ENCODE peak calls at places on chromosome 1, in ten cellular contexts. One of them, this sample, is unnamed.

GRCh38 chr1:48007044-48007443 is 9.9 kb upstream of the TRABD2B start:
- DNase-seq in adrenal gland: no peak
- DNase-seq in esophagus squamous epithelium: no peak
- DNase-seq in transverse colon: no peak
- DNase-seq in coronary artery: no peak
- DNase-seq in upper lobe of right lung: no peak
- DNase-seq in cardiac muscle cell: peak
- DNase-seq in upper lobe of left lung: no peak
- DNase-seq in DND-41: no peak
- DNase-seq in effector memory CD4-positive, alpha-beta T cell: no peak
- DNase-seq in this sample: peak

GRCh38 chr1:185871627-185872150 is 137.5 kb downstream of the HMCN1 start:
- DNase-seq in adrenal gland: no peak
- DNase-seq in esophagus squamous epithelium: no peak
- DNase-seq in transverse colon: no peak
- DNase-seq in coronary artery: no peak
- DNase-seq in upper lobe of right lung: no peak
- DNase-seq in cardiac muscle cell: no peak
- DNase-seq in upper lobe of left lung: no peak
- DNase-seq in DND-41: no peak
- DNase-seq in effector memory CD4-positive, alpha-beta T cell: no peak
- DNase-seq in this sample: no peak

GRCh38 chr1:19893687-19894086 is 11.5 kb downstream of the OTUD3 start:
- DNase-seq in adrenal gland: peak
- DNase-seq in esophagus squamous epithelium: no peak
- DNase-seq in transverse colon: no peak
- DNase-seq in coronary artery: no peak
- DNase-seq in upper lobe of right lung: no peak
- DNase-seq in cardiac muscle cell: no peak
- DNase-seq in upper lobe of left lung: no peak
- DNase-seq in DND-41: no peak
- DNase-seq in effector memory CD4-positive, alpha-beta T cell: no peak
- DNase-seq in this sample: no peak

GRCh38 chr1:23577056-23577985 is 18.0 kb upstream of the ID3 start:
- DNase-seq in adrenal gland: no peak
- DNase-seq in esophagus squamous epithelium: no peak
- DNase-seq in transverse colon: no peak
- DNase-seq in coronary artery: peak
- DNase-seq in upper lobe of right lung: no peak
- DNase-seq in cardiac muscle cell: peak
- DNase-seq in upper lobe of left lung: no peak
- DNase-seq in DND-41: no peak
- DNase-seq in effector memory CD4-positive, alpha-beta T cell: no peak
- DNase-seq in this sample: no peak

GRCh38 chr1:108814343-108815125 is 42.4 kb downstream of the AKNAD1 start:
- DNase-seq in adrenal gland: no peak
- DNase-seq in esophagus squamous epithelium: no peak
- DNase-seq in transverse colon: no peak
- DNase-seq in coronary artery: no peak
- DNase-seq in upper lobe of right lung: no peak
- DNase-seq in cardiac muscle cell: peak
- DNase-seq in upper lobe of left lung: no peak
- DNase-seq in DND-41: no peak
- DNase-seq in effector memory CD4-positive, alpha-beta T cell: no peak
- DNase-seq in this sample: no peak

GRCh38 chr1:27135920-27136551 is 18.9 kb downstream of the SLC9A1 start:
- DNase-seq in adrenal gland: no peak
- DNase-seq in esophagus squamous epithelium: no peak
- DNase-seq in transverse colon: no peak
- DNase-seq in coronary artery: no peak
- DNase-seq in upper lobe of right lung: no peak
- DNase-seq in cardiac muscle cell: no peak
- DNase-seq in upper lobe of left lung: peak
- DNase-seq in DND-41: no peak
- DNase-seq in effector memory CD4-positive, alpha-beta T cell: peak
- DNase-seq in this sample: no peak

GRCh38 chr1:155128755-155129473 is 1.2 kb downstream of the EFNA1 start:
- DNase-seq in adrenal gland: peak
- DNase-seq in esophagus squamous epithelium: no peak
- DNase-seq in transverse colon: peak
- DNase-seq in coronary artery: no peak
- DNase-seq in upper lobe of right lung: peak
- DNase-seq in cardiac muscle cell: peak
- DNase-seq in upper lobe of left lung: peak
- DNase-seq in DND-41: no peak
- DNase-seq in effector memory CD4-positive, alpha-beta T cell: no peak
- DNase-seq in this sample: no peak

GRCh38 chr1:46691997-46692790 is 20.5 kb downstream of the TEX38 start:
- DNase-seq in adrenal gland: peak
- DNase-seq in esophagus squamous epithelium: no peak
- DNase-seq in transverse colon: no peak
- DNase-seq in coronary artery: no peak
- DNase-seq in upper lobe of right lung: no peak
- DNase-seq in cardiac muscle cell: peak
- DNase-seq in upper lobe of left lung: no peak
- DNase-seq in DND-41: no peak
- DNase-seq in effector memory CD4-positive, alpha-beta T cell: no peak
- DNase-seq in this sample: no peak

GRCh38 chr1:212034516-212035122 is 738 bp downstream of the INTS7 start:
- DNase-seq in adrenal gland: no peak
- DNase-seq in esophagus squamous epithelium: no peak
- DNase-seq in transverse colon: no peak
- DNase-seq in coronary artery: peak
- DNase-seq in upper lobe of right lung: no peak
- DNase-seq in cardiac muscle cell: no peak
- DNase-seq in upper lobe of left lung: no peak
- DNase-seq in DND-41: no peak
- DNase-seq in effector memory CD4-positive, alpha-beta T cell: no peak
- DNase-seq in this sample: no peak
- H3K27ac ChIP-seq in adrenal gland: peak
- H3K27ac ChIP-seq in esophagus squamous epithelium: peak
- H3K27ac ChIP-seq in transverse colon: peak
- H3K27ac ChIP-seq in coronary artery: peak
- H3K27ac ChIP-seq in upper lobe of right lung: peak
- H3K27ac ChIP-seq in cardiac muscle cell: peak
- H3K27ac ChIP-seq in upper lobe of left lung: peak
- H3K27ac ChIP-seq in DND-41: peak
- H3K27ac ChIP-seq in effector memory CD4-positive, alpha-beta T cell: peak
- H3K27ac ChIP-seq in this sample: peak

GRCh38 chr1:247362074-247362597 is 30.5 kb upstream of the ZNF496 start:
- DNase-seq in adrenal gland: no peak
- DNase-seq in esophagus squamous epithelium: no peak
- DNase-seq in transverse colon: no peak
- DNase-seq in coronary artery: no peak
- DNase-seq in upper lobe of right lung: no peak
- DNase-seq in cardiac muscle cell: no peak
- DNase-seq in upper lobe of left lung: no peak
- DNase-seq in DND-41: no peak
- DNase-seq in effector memory CD4-positive, alpha-beta T cell: no peak
- DNase-seq in this sample: no peak

GRCh38 chr1:247357781-247358211 is 26.1 kb upstream of the ZNF496 start:
- DNase-seq in adrenal gland: no peak
- DNase-seq in esophagus squamous epithelium: no peak
- DNase-seq in transverse colon: no peak
- DNase-seq in coronary artery: no peak
- DNase-seq in upper lobe of right lung: no peak
- DNase-seq in cardiac muscle cell: peak
- DNase-seq in upper lobe of left lung: peak
- DNase-seq in DND-41: no peak
- DNase-seq in effector memory CD4-positive, alpha-beta T cell: no peak
- DNase-seq in this sample: no peak

GRCh38 chr1:247360116-247360898 is 28.6 kb upstream of the ZNF496 start:
- DNase-seq in adrenal gland: peak
- DNase-seq in esophagus squamous epithelium: no peak
- DNase-seq in transverse colon: no peak
- DNase-seq in coronary artery: no peak
- DNase-seq in upper lobe of right lung: no peak
- DNase-seq in cardiac muscle cell: no peak
- DNase-seq in upper lobe of left lung: peak
- DNase-seq in DND-41: no peak
- DNase-seq in effector memory CD4-positive, alpha-beta T cell: no peak
- DNase-seq in this sample: no peak

GRCh38 chr1:247358920-247359319 is 27.3 kb upstream of the ZNF496 start:
- DNase-seq in adrenal gland: peak
- DNase-seq in esophagus squamous epithelium: no peak
- DNase-seq in transverse colon: peak
- DNase-seq in coronary artery: no peak
- DNase-seq in upper lobe of right lung: no peak
- DNase-seq in cardiac muscle cell: peak
- DNase-seq in upper lobe of left lung: peak
- DNase-seq in DND-41: no peak
- DNase-seq in effector memory CD4-positive, alpha-beta T cell: no peak
- DNase-seq in this sample: no peak

DNA sequence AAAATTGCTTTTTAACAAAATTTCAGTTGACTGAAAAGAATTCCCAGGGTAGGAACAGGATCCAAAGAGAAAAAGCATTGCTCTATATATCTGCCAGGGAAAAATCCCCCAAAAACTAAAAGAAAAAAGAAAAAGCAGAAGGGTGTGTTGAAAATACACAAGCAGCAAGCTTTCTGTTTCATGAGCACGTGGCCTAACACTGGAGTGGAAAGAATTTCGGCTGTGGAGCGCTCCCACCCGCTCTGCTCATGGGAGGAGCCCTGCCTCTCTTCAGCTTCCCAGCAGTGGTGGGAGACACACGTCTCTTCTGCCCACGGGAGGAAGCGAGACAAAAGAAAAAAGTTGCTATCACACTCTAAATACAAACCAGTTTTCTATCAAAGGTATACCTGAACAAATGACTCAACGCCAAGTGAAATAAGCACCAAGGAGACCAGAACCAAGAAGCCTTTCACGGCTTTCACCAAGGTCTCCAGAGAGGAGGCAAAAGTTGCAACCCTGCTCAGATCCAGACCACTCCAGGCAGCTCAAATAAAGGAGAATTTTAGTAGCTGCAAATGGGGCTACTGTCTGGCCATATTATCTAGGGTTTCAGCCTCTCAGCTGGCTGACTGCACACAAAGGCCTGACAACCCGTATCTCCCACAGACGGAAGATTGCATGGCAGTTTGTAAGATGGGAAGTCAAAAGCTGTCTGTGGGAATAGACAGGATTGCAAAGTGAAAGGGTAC is 29.5 kb upstream of the ZNF496 start:
- DNase-seq in adrenal gland: peak
- DNase-seq in esophagus squamous epithelium: no peak
- DNase-seq in transverse colon: peak
- DNase-seq in coronary artery: no peak
- DNase-seq in upper lobe of right lung: peak
- DNase-seq in cardiac muscle cell: peak
- DNase-seq in upper lobe of left lung: peak
- DNase-seq in DND-41: no peak
- DNase-seq in effector memory CD4-positive, alpha-beta T cell: no peak
- DNase-seq in this sample: no peak
- H3K27ac ChIP-seq in adrenal gland: no peak
- H3K27ac ChIP-seq in esophagus squamous epithelium: peak
- H3K27ac ChIP-seq in transverse colon: peak
- H3K27ac ChIP-seq in coronary artery: peak
- H3K27ac ChIP-seq in upper lobe of right lung: peak
- H3K27ac ChIP-seq in cardiac muscle cell: no peak
- H3K27ac ChIP-seq in upper lobe of left lung: peak
- H3K27ac ChIP-seq in DND-41: no peak
- H3K27ac ChIP-seq in effector memory CD4-positive, alpha-beta T cell: no peak
- H3K27ac ChIP-seq in this sample: no peak

GRCh38 chr1:156584813-156585212 is 5.3 kb downstream of the TTC24 start:
- DNase-seq in adrenal gland: no peak
- DNase-seq in esophagus squamous epithelium: no peak
- DNase-seq in transverse colon: no peak
- DNase-seq in coronary artery: no peak
- DNase-seq in upper lobe of right lung: no peak
- DNase-seq in cardiac muscle cell: no peak
- DNase-seq in upper lobe of left lung: no peak
- DNase-seq in DND-41: no peak
- DNase-seq in effector memory CD4-positive, alpha-beta T cell: no peak
- DNase-seq in this sample: peak
- H3K27ac ChIP-seq in adrenal gland: no peak
- H3K27ac ChIP-seq in esophagus squamous epithelium: no peak
- H3K27ac ChIP-seq in transverse colon: no peak
- H3K27ac ChIP-seq in coronary artery: no peak
- H3K27ac ChIP-seq in upper lobe of right lung: no peak
- H3K27ac ChIP-seq in cardiac muscle cell: no peak
- H3K27ac ChIP-seq in upper lobe of left lung: no peak
- H3K27ac ChIP-seq in DND-41: no peak
- H3K27ac ChIP-seq in effector memory CD4-positive, alpha-beta T cell: no peak
- H3K27ac ChIP-seq in this sample: peak

DNA sequence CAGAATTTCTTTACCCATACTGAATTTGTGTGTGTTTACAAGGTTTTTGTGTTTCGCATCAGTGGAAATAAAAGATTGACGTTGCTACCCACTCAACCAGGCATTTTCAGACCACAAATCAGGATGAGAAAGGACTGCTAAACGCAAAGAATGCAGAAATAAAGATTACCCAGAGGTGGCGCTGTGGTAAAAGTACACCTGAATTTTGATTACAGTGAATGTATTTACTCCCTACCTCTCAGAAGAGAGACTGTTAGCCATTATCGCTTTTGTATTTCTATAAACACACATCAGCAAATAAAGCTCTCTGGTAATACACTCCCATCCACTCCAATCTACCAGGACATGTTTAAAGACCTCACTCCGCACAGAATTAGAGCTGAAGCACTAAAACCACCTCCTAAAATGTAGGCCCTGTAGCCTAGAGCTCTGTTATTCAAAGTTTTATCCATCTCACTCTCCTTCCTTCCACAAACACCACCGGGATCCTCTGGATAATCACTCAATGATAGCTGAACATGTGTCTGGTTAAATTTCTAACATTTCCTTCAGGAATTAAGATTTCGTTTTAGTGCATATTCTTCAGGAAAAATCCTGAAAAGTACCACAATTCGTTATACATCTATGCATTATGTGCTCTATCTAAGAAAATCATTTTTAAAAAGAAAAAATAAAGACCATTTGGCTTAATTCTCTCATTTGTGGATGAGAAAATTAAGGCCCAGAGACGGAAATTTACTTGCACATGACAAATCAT is 2.5 kb upstream of the LMO4 start:
- DNase-seq in adrenal gland: peak
- DNase-seq in esophagus squamous epithelium: no peak
- DNase-seq in transverse colon: peak
- DNase-seq in coronary artery: no peak
- DNase-seq in upper lobe of right lung: no peak
- DNase-seq in cardiac muscle cell: peak
- DNase-seq in upper lobe of left lung: no peak
- DNase-seq in DND-41: peak
- DNase-seq in effector memory CD4-positive, alpha-beta T cell: no peak
- DNase-seq in this sample: peak
- H3K27ac ChIP-seq in adrenal gland: no peak
- H3K27ac ChIP-seq in esophagus squamous epithelium: no peak
- H3K27ac ChIP-seq in transverse colon: no peak
- H3K27ac ChIP-seq in coronary artery: no peak
- H3K27ac ChIP-seq in upper lobe of right lung: no peak
- H3K27ac ChIP-seq in cardiac muscle cell: peak
- H3K27ac ChIP-seq in upper lobe of left lung: no peak
- H3K27ac ChIP-seq in DND-41: no peak
- H3K27ac ChIP-seq in effector memory CD4-positive, alpha-beta T cell: no peak
- H3K27ac ChIP-seq in this sample: peak